ENCODE peak calls at places on chromosomes 16 and 17, in four cellular contexts. One of them, this sample, is unnamed.

GRCh38 chr16:12060751-12061150 is 84.2 kb downstream of the SNX29 start:
- DNase-seq in EL: no peak
- DNase-seq in mesendoderm: no peak
- DNase-seq in activated naive CD4-positive, alpha-beta T cell treated with anti-CD3 and anti-CD28 coated beads, Interleukin-2, amount 10 ng/mL, durations not matched to agents 7 days and 5 days: no peak
- DNase-seq in this sample: no peak

GRCh38 chr17:45893725-45894021 is 681 bp upstream of the MAPT start:
- DNase-seq in EL: no peak
- DNase-seq in mesendoderm: no peak
- DNase-seq in activated naive CD4-positive, alpha-beta T cell treated with anti-CD3 and anti-CD28 coated beads, Interleukin-2, amount 10 ng/mL, durations not matched to agents 7 days and 5 days: no peak
- DNase-seq in this sample: no peak

GRCh38 chr16:5200123-5200522 is 102.5 kb upstream of the EEF2KMT start:
- DNase-seq in EL: no peak
- DNase-seq in mesendoderm: no peak
- DNase-seq in activated naive CD4-positive, alpha-beta T cell treated with anti-CD3 and anti-CD28 coated beads, Interleukin-2, amount 10 ng/mL, durations not matched to agents 7 days and 5 days: no peak
- DNase-seq in this sample: no peak

GRCh38 chr17:29570521-29570920 is 2.0 kb downstream of the TP53I13 start:
- DNase-seq in EL: no peak
- DNase-seq in mesendoderm: no peak
- DNase-seq in activated naive CD4-positive, alpha-beta T cell treated with anti-CD3 and anti-CD28 coated beads, Interleukin-2, amount 10 ng/mL, durations not matched to agents 7 days and 5 days: peak; percentile 14
- DNase-seq in this sample: peak; percentile 41

GRCh38 chr17:58703137-58703846 is 10.9 kb downstream of the RAD51C start:
- DNase-seq in EL: peak; percentile 46
- DNase-seq in mesendoderm: no peak
- DNase-seq in activated naive CD4-positive, alpha-beta T cell treated with anti-CD3 and anti-CD28 coated beads, Interleukin-2, amount 10 ng/mL, durations not matched to agents 7 days and 5 days: no peak
- DNase-seq in this sample: no peak

GRCh38 chr16:1532771-1533170 is 695 bp upstream of the TMEM204 start:
- DNase-seq in EL: no peak
- DNase-seq in mesendoderm: no peak
- DNase-seq in activated naive CD4-positive, alpha-beta T cell treated with anti-CD3 and anti-CD28 coated beads, Interleukin-2, amount 10 ng/mL, durations not matched to agents 7 days and 5 days: no peak
- DNase-seq in this sample: no peak

GRCh38 chr16:66629856-66630255 is 25.4 kb downstream of the CMTM3 start:
- DNase-seq in EL: no peak
- DNase-seq in mesendoderm: no peak
- DNase-seq in activated naive CD4-positive, alpha-beta T cell treated with anti-CD3 and anti-CD28 coated beads, Interleukin-2, amount 10 ng/mL, durations not matched to agents 7 days and 5 days: no peak
- DNase-seq in this sample: no peak

GRCh38 chr16:1046271-1046955 is 26.1 kb upstream of the SSTR5 start:
- DNase-seq in EL: no peak
- DNase-seq in mesendoderm: no peak
- DNase-seq in activated naive CD4-positive, alpha-beta T cell treated with anti-CD3 and anti-CD28 coated beads, Interleukin-2, amount 10 ng/mL, durations not matched to agents 7 days and 5 days: no peak
- DNase-seq in this sample: no peak

GRCh38 chr16:11164482-11165270 is 91.3 kb downstream of the SOCS1 start:
- DNase-seq in EL: no peak
- DNase-seq in mesendoderm: no peak
- DNase-seq in activated naive CD4-positive, alpha-beta T cell treated with anti-CD3 and anti-CD28 coated beads, Interleukin-2, amount 10 ng/mL, durations not matched to agents 7 days and 5 days: no peak
- DNase-seq in this sample: no peak

GRCh38 chr16:86207350-86207749 is 303.0 kb upstream of the FOXF1 start:
- DNase-seq in EL: no peak
- DNase-seq in mesendoderm: no peak
- DNase-seq in activated naive CD4-positive, alpha-beta T cell treated with anti-CD3 and anti-CD28 coated beads, Interleukin-2, amount 10 ng/mL, durations not matched to agents 7 days and 5 days: no peak
- DNase-seq in this sample: no peak

GRCh38 chr17:8479431-8479947 is 43.8 kb downstream of the NDEL1 start:
- DNase-seq in EL: peak; percentile 76
- DNase-seq in mesendoderm: no peak
- DNase-seq in activated naive CD4-positive, alpha-beta T cell treated with anti-CD3 and anti-CD28 coated beads, Interleukin-2, amount 10 ng/mL, durations not matched to agents 7 days and 5 days: no peak
- DNase-seq in this sample: no peak

GRCh38 chr17:65544658-65545057 is 16.8 kb downstream of the AXIN2 start:
- DNase-seq in EL: no peak
- DNase-seq in mesendoderm: no peak
- DNase-seq in activated naive CD4-positive, alpha-beta T cell treated with anti-CD3 and anti-CD28 coated beads, Interleukin-2, amount 10 ng/mL, durations not matched to agents 7 days and 5 days: no peak
- DNase-seq in this sample: no peak

GRCh38 chr16:84751241-84751640 is 51.4 kb downstream of the USP10 start:
- DNase-seq in EL: no peak
- DNase-seq in mesendoderm: no peak
- DNase-seq in activated naive CD4-positive, alpha-beta T cell treated with anti-CD3 and anti-CD28 coated beads, Interleukin-2, amount 10 ng/mL, durations not matched to agents 7 days and 5 days: no peak
- DNase-seq in this sample: peak; percentile 42

GRCh38 chr16:86199871-86200700 is 301.1 kb downstream of the IRF8 start:
- DNase-seq in EL: no peak
- DNase-seq in mesendoderm: no peak
- DNase-seq in activated naive CD4-positive, alpha-beta T cell treated with anti-CD3 and anti-CD28 coated beads, Interleukin-2, amount 10 ng/mL, durations not matched to agents 7 days and 5 days: no peak
- DNase-seq in this sample: no peak

GRCh38 chr17:4833941-4834501 is 881 bp downstream of the MINK1 start:
- DNase-seq in EL: peak; percentile 68
- DNase-seq in mesendoderm: peak; percentile 37
- DNase-seq in activated naive CD4-positive, alpha-beta T cell treated with anti-CD3 and anti-CD28 coated beads, Interleukin-2, amount 10 ng/mL, durations not matched to agents 7 days and 5 days: peak; percentile 30
- DNase-seq in this sample: no peak

GRCh38 chr16:50680907-50681885 is at the start of gene SNX20:
- DNase-seq in EL: no peak
- DNase-seq in mesendoderm: no peak
- DNase-seq in activated naive CD4-positive, alpha-beta T cell treated with anti-CD3 and anti-CD28 coated beads, Interleukin-2, amount 10 ng/mL, durations not matched to agents 7 days and 5 days: peak; percentile 82
- DNase-seq in this sample: no peak

GRCh38 chr16:19923396-19923795 is 38.7 kb upstream of the GPRC5B start:
- DNase-seq in EL: no peak
- DNase-seq in mesendoderm: no peak
- DNase-seq in activated naive CD4-positive, alpha-beta T cell treated with anti-CD3 and anti-CD28 coated beads, Interleukin-2, amount 10 ng/mL, durations not matched to agents 7 days and 5 days: no peak
- DNase-seq in this sample: no peak

GRCh38 chr16:84618428-84619102 is 687 bp upstream of the COTL1 start:
- DNase-seq in EL: peak; percentile 99
- DNase-seq in mesendoderm: peak; percentile 98
- DNase-seq in activated naive CD4-positive, alpha-beta T cell treated with anti-CD3 and anti-CD28 coated beads, Interleukin-2, amount 10 ng/mL, durations not matched to agents 7 days and 5 days: no peak
- DNase-seq in this sample: no peak

GRCh38 chr17:82604532-82604931 is 43.7 kb downstream of the WDR45B start:
- DNase-seq in EL: no peak
- DNase-seq in mesendoderm: no peak
- DNase-seq in activated naive CD4-positive, alpha-beta T cell treated with anti-CD3 and anti-CD28 coated beads, Interleukin-2, amount 10 ng/mL, durations not matched to agents 7 days and 5 days: no peak
- DNase-seq in this sample: no peak

GRCh38 chr16:29736112-29736511 is 9.7 kb downstream of the C16orf54 start:
- DNase-seq in EL: no peak
- DNase-seq in mesendoderm: no peak
- DNase-seq in activated naive CD4-positive, alpha-beta T cell treated with anti-CD3 and anti-CD28 coated beads, Interleukin-2, amount 10 ng/mL, durations not matched to agents 7 days and 5 days: no peak
- DNase-seq in this sample: no peak

GRCh38 chr16:67277294-67277998 is 1.9 kb upstream of the PLEKHG4 start:
- DNase-seq in EL: peak; percentile 99
- DNase-seq in mesendoderm: peak; percentile 33
- DNase-seq in activated naive CD4-positive, alpha-beta T cell treated with anti-CD3 and anti-CD28 coated beads, Interleukin-2, amount 10 ng/mL, durations not matched to agents 7 days and 5 days: no peak
- DNase-seq in this sample: no peak

GRCh38 chr16:35750701-35751104 is 2291.3 kb downstream of the TP53TG3F start:
- DNase-seq in EL: no peak
- DNase-seq in mesendoderm: no peak
- DNase-seq in activated naive CD4-positive, alpha-beta T cell treated with anti-CD3 and anti-CD28 coated beads, Interleukin-2, amount 10 ng/mL, durations not matched to agents 7 days and 5 days: no peak
- DNase-seq in this sample: no peak

GRCh38 chr17:59827721-59828477 is 64.8 kb downstream of the TUBD1 start:
- DNase-seq in EL: no peak
- DNase-seq in mesendoderm: no peak
- DNase-seq in activated naive CD4-positive, alpha-beta T cell treated with anti-CD3 and anti-CD28 coated beads, Interleukin-2, amount 10 ng/mL, durations not matched to agents 7 days and 5 days: no peak
- DNase-seq in this sample: no peak

GRCh38 chr16:1612320-1613111 is at the start of gene CRAMP1:
- DNase-seq in EL: peak; percentile 20
- DNase-seq in mesendoderm: peak; percentile 33
- DNase-seq in activated naive CD4-positive, alpha-beta T cell treated with anti-CD3 and anti-CD28 coated beads, Interleukin-2, amount 10 ng/mL, durations not matched to agents 7 days and 5 days: no peak
- DNase-seq in this sample: no peak

GRCh38 chr17:36608794-36609497 is 7.6 kb downstream of the MRM1 start:
- DNase-seq in EL: peak; percentile 60
- DNase-seq in mesendoderm: peak; percentile 78
- DNase-seq in activated naive CD4-positive, alpha-beta T cell treated with anti-CD3 and anti-CD28 coated beads, Interleukin-2, amount 10 ng/mL, durations not matched to agents 7 days and 5 days: peak; percentile 37
- DNase-seq in this sample: no peak

GRCh38 chr16:1067629-1068028 is 4.9 kb upstream of the SSTR5 start:
- DNase-seq in EL: no peak
- DNase-seq in mesendoderm: no peak
- DNase-seq in activated naive CD4-positive, alpha-beta T cell treated with anti-CD3 and anti-CD28 coated beads, Interleukin-2, amount 10 ng/mL, durations not matched to agents 7 days and 5 days: no peak
- DNase-seq in this sample: no peak

GRCh38 chr17:28643979-28644781 is 778 bp downstream of the BLTP2 start:
- DNase-seq in EL: peak; percentile 63
- DNase-seq in mesendoderm: peak; percentile 72
- DNase-seq in activated naive CD4-positive, alpha-beta T cell treated with anti-CD3 and anti-CD28 coated beads, Interleukin-2, amount 10 ng/mL, durations not matched to agents 7 days and 5 days: peak; percentile 52
- DNase-seq in this sample: peak; percentile 67

GRCh38 chr17:29195465-29196081 is 15.4 kb upstream of the MYO18A start:
- DNase-seq in EL: peak; percentile 45
- DNase-seq in mesendoderm: no peak
- DNase-seq in activated naive CD4-positive, alpha-beta T cell treated with anti-CD3 and anti-CD28 coated beads, Interleukin-2, amount 10 ng/mL, durations not matched to agents 7 days and 5 days: no peak
- DNase-seq in this sample: no peak

GRCh38 chr16:84103678-84104077 is 13.1 kb downstream of the MBTPS1 start:
- DNase-seq in EL: no peak
- DNase-seq in mesendoderm: no peak
- DNase-seq in activated naive CD4-positive, alpha-beta T cell treated with anti-CD3 and anti-CD28 coated beads, Interleukin-2, amount 10 ng/mL, durations not matched to agents 7 days and 5 days: no peak
- DNase-seq in this sample: no peak

GRCh38 chr17:66655861-66656260 is 179.1 kb upstream of the CACNG5 start:
- DNase-seq in EL: peak; percentile 66
- DNase-seq in mesendoderm: no peak
- DNase-seq in activated naive CD4-positive, alpha-beta T cell treated with anti-CD3 and anti-CD28 coated beads, Interleukin-2, amount 10 ng/mL, durations not matched to agents 7 days and 5 days: no peak
- DNase-seq in this sample: no peak

GRCh38 chr16:27818231-27818630 is 245.3 kb downstream of the GSG1L start:
- DNase-seq in EL: no peak
- DNase-seq in mesendoderm: no peak
- DNase-seq in activated naive CD4-positive, alpha-beta T cell treated with anti-CD3 and anti-CD28 coated beads, Interleukin-2, amount 10 ng/mL, durations not matched to agents 7 days and 5 days: no peak
- DNase-seq in this sample: no peak

GRCh38 chr17:33012522-33013033 is 20.9 kb downstream of the SPACA3 start:
- DNase-seq in EL: peak; percentile 97
- DNase-seq in mesendoderm: no peak
- DNase-seq in activated naive CD4-positive, alpha-beta T cell treated with anti-CD3 and anti-CD28 coated beads, Interleukin-2, amount 10 ng/mL, durations not matched to agents 7 days and 5 days: no peak
- DNase-seq in this sample: no peak

GRCh38 chr17:51852603-51853002 is 305.9 kb downstream of the CA10 start:
- DNase-seq in EL: no peak
- DNase-seq in mesendoderm: no peak
- DNase-seq in activated naive CD4-positive, alpha-beta T cell treated with anti-CD3 and anti-CD28 coated beads, Interleukin-2, amount 10 ng/mL, durations not matched to agents 7 days and 5 days: no peak
- DNase-seq in this sample: no peak